ENCODE peak calls at places on chromosomes 5 and 9, in ten cellular contexts. P is small intestine; A is effector memory CD4-positive, alpha-beta T cell; Z is HCT116; H is SK-N-SH; B is iPS DF 6.9; Q is GM23338; U is fibroblast of lung; M is cardiac muscle cell; D is IMR-90. N is an unnamed sample.

GRCh38 chr5:63245271-63245670 is 666.7 kb downstream of the LRRC70 start:
- DNase-seq in P (no peak), A (no peak), Z (no peak), H (no peak), B (no peak), Q (no peak), U (no peak), M (peak; percentile 54), D (no peak), N (no peak)

GRCh38 chr5:139806111-139806510 is 10.5 kb downstream of the PSD2 start:
- DNase-seq in P (no peak), A (no peak), Z (no peak), H (no peak), B (no peak), Q (no peak), U (no peak), M (no peak), D (no peak), N (no peak)

GRCh38 chr5:126624534-126624933 is 23.8 kb downstream of the PHAX start:
- DNase-seq in P (no peak), A (no peak), Z (peak; percentile 73), H (no peak), B (no peak), Q (no peak), U (peak; percentile 85), M (peak; percentile 77), D (peak; percentile 94), N (no peak)

GRCh38 chr5:71830626-71831539 is 111.8 kb downstream of the CARTPT start:
- DNase-seq in P (no peak), A (no peak), Z (no peak), H (no peak), B (no peak), Q (peak; percentile 32), U (peak; percentile 88), M (peak; percentile 92), D (peak; percentile 83), N (peak; percentile 89)

GRCh38 chr5:54443264-54443663 is 12.2 kb upstream of the HSPB3 start:
- DNase-seq in P (no peak), A (no peak), Z (peak; percentile 8), H (peak; percentile 40), B (no peak), Q (peak; percentile 57), U (peak; percentile 71), M (peak; percentile 71), D (peak; percentile 63), N (no peak)

GRCh38 chr9:136393531-136393930 is 6.4 kb downstream of the SNAPC4 start:
- DNase-seq in P (no peak), A (no peak), Z (no peak), H (no peak), B (no peak), Q (no peak), U (no peak), M (no peak), D (no peak), N (peak; percentile 7)

GRCh38 chr9:77384406-77384805 is 207.1 kb downstream of the VPS13A start:
- DNase-seq in P (no peak), A (no peak), Z (no peak), H (no peak), B (no peak), Q (no peak), U (peak; percentile 90), M (peak; percentile 42), D (peak; percentile 77), N (no peak)

GRCh38 chr9:4663956-4664355 is 1.9 kb downstream of the PLPP6 start:
- DNase-seq in P (no peak), A (no peak), Z (no peak), H (no peak), B (no peak), Q (no peak), U (no peak), M (no peak), D (no peak), N (no peak)

GRCh38 chr9:35675732-35676392 is 2.1 kb downstream of the CA9 start:
- DNase-seq in P (no peak), A (no peak), Z (no peak), H (peak; percentile 96), B (no peak), Q (peak; percentile 96), U (no peak), M (peak; percentile 44), D (no peak), N (peak; percentile 84)

GRCh38 chr5:159616967-159617366 is 286.7 kb upstream of the IL12B start:
- DNase-seq in P (no peak), A (no peak), Z (no peak), H (no peak), B (no peak), Q (no peak), U (peak; percentile 46), M (peak; percentile 21), D (peak; percentile 16), N (no peak)

GRCh38 chr9:94941211-94941875 is 214.8 kb downstream of the AOPEP start:
- DNase-seq in P (peak; percentile 88), A (no peak), Z (no peak), H (no peak), B (no peak), Q (no peak), U (no peak), M (no peak), D (peak; percentile 16), N (no peak)

GRCh38 chr9:75950983-75951382 is 60.5 kb downstream of the PCSK5 start:
- DNase-seq in P (peak; percentile 97), A (no peak), Z (no peak), H (no peak), B (no peak), Q (no peak), U (no peak), M (peak; percentile 21), D (no peak), N (no peak)

GRCh38 chr9:99811598-99812383 is 9.9 kb upstream of the NR4A3 start:
- DNase-seq in P (no peak), A (no peak), Z (no peak), H (no peak), B (no peak), Q (no peak), U (no peak), M (no peak), D (no peak), N (no peak)
- H3K27me3 ChIP-seq in P (no peaks in the 10 kb centered on the region), A (no peaks in the 10 kb centered on the region), Z (no peaks in the 10 kb centered on the region), H (no peaks in the 10 kb centered on the region), B (no peaks in the 10 kb centered on the region), Q (no peaks in the 10 kb centered on the region), U (no peaks in the 10 kb centered on the region), M (no peaks in the 10 kb centered on the region), D (no peaks in the 10 kb centered on the region), N (no peaks in the 10 kb centered on the region)

GRCh38 chr9:89594811-89595550 is 9.8 kb upstream of the GADD45G start:
- DNase-seq in P (no peak), A (no peak), Z (no peak), H (no peak), B (no peak), Q (no peak), U (no peak), M (no peak), D (no peak), N (no peak)
- H3K4me3 ChIP-seq in P (no peak overlapping the region), A (no peak overlapping the region), Z (no peak overlapping the region), H (no peak overlapping the region), B (no peak overlapping the region), Q (no peak overlapping the region), U (no peak overlapping the region), M (no peak overlapping the region), D (no peak overlapping the region), N (no peak overlapping the region)

DNA sequence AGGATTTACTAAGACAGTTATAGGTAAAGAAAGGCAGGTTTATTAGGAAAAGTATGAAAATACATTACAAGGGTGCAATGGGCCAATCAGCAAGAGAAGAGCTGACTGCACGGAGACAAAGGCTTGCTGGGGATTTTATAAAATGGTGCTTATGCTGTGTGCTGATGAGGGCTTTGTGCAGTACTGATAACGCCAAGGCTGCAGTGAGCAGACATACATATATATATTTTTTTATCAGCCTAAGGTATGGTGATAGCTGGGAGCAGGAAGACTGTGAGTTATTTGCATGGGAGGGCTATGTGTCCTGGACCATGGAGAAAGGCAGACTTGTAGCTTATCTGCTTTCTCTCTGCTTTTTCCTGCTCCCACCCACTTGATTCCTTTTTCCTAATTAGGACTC is 208.1 kb upstream of the ACTBL2 start:
- DNase-seq in P (no peak), A (no peak), Z (no peak), H (no peak), B (no peak), Q (no peak), U (no peak), M (no peak), D (no peak), N (no peak)
- H3K4me1 ChIP-seq in P (no peaks in the 10 kb centered on the region), A (no peaks in the 10 kb centered on the region), Z (peaks cover 45% of the 10 kb centered on the region), H (peaks cover 12% of the 10 kb centered on the region), B (no peaks in the 10 kb centered on the region), Q (no peaks in the 10 kb centered on the region), U (peaks cover 6% of the 10 kb centered on the region), M (peaks cover 16% of the 10 kb centered on the region), D (peaks cover 3% of the 10 kb centered on the region), N (peaks cover 5% of the 10 kb centered on the region)

GRCh38 chr9:34576943-34577634 is 12.4 kb downstream of the CNTFR start:
- DNase-seq in P (no peak), A (no peak), Z (no peak), H (peak; percentile 67), B (no peak), Q (peak; percentile 78), U (no peak), M (peak; percentile 25), D (no peak), N (peak; percentile 70)

GRCh38 chr9:34579819-34580185 is 9.7 kb downstream of the CNTFR start:
- DNase-seq in P (no peak), A (no peak), Z (no peak), H (no peak), B (no peak), Q (no peak), U (no peak), M (no peak), D (no peak), N (no peak)

GRCh38 chr9:34579097-34579818 is 10.3 kb downstream of the CNTFR start:
- DNase-seq in P (no peak), A (no peak), Z (no peak), H (peak; percentile 77), B (no peak), Q (peak; percentile 51), U (no peak), M (no peak), D (no peak), N (peak; percentile 81)

GRCh38 chr9:34577635-34578240 is 11.8 kb downstream of the CNTFR start:
- DNase-seq in P (no peak), A (no peak), Z (no peak), H (peak; percentile 86), B (no peak), Q (peak; percentile 81), U (no peak), M (no peak), D (no peak), N (no peak)

DNA sequence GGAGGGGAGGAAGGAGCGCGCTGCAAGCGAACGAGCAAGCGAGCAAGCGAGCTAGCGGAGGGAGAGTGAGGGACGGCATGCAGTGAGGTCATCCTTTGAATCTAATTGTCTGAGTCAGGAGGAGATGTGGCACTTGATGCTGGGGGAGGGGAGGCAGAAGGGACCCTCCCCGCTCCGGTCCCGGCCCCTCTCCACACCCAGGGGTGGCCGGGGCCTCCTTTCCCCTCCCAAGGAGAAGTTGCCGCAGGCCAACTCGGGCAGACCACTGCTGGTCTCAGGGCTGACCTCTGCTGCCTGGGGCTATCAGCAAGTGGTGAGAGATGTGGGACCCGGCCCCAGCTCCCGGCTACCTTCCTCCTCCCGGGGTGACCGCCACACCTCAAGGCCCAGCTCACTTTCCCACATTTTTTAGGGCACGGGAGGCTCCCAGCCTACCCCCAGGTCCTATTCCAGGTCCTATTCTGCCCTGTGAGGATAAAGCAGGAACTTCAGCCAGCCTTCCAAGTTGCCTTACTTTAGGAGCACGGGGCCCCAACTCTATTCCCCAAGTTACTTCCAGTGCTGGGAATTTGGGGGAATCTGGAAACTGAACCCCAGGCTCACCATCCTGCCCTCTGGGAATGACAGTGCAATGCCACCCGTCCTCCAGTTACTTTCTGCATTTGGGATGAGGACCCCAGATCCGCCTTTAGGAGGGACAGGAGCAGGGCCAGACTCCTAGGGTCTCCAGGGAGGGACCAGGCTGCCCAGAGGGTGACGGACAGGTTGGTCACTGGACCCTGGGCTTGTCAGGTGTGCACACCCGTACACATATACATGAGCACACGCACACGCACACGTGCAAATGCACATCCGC is 11.1 kb downstream of the CNTFR start:
- DNase-seq in P (no peak), A (no peak), Z (no peak), H (peak; percentile 85), B (no peak), Q (peak; percentile 75), U (peak; percentile 31), M (peak; percentile 60), D (peak; percentile 63), N (no peak)
- H3K27me3 ChIP-seq in P (peaks cover 15% of the 10 kb centered on the region), A (peaks cover 18% of the 10 kb centered on the region), Z (no peaks in the 10 kb centered on the region), H (peaks cover 33% of the 10 kb centered on the region), B (peaks cover 27% of the 10 kb centered on the region), Q (peaks cover 80% of the 10 kb centered on the region), U (peaks cover 44% of the 10 kb centered on the region), M (no peaks in the 10 kb centered on the region), D (peaks cover 90% of the 10 kb centered on the region), N (no peaks in the 10 kb centered on the region)

N was measured in right cardiac atrium.